ENCODE peak calls at places on chromosomes 16 and 17, in six cellular contexts. C is PC-3, B is GM23338, T is fibroblast of lung, R is hepatocyte, I is H9. Y is an unnamed sample.

GRCh38 chr17:32357615-32358014 is 7.7 kb downstream of the ZNF207 start:
- DNase-seq in T (no peak), C (no peak), I (no peak), R (no peak), B (no peak), Y (no peak)

GRCh38 chr17:82113941-82114340 is 15.9 kb upstream of the FASN start:
- DNase-seq in C (no peak), R (peak; percentile 3), I (peak; percentile 25), B (no peak), T (no peak), Y (no peak)

GRCh38 chr16:84194018-84194417 is 3.1 kb downstream of the ADAD2 start:
- DNase-seq in T (no peak), R (no peak), I (no peak), C (no peak), B (no peak), Y (no peak)

GRCh38 chr16:27920391-27920891 is 143.1 kb downstream of the GSG1L start:
- DNase-seq in I (peak; percentile 83), T (no peak), C (peak; percentile 13), B (peak; percentile 86), R (peak; percentile 19), Y (peak; percentile 15)

GRCh38 chr17:16922386-16923096 is 49.4 kb downstream of the TNFRSF13B start:
- DNase-seq in B (no peak), R (no peak), I (no peak), T (no peak), C (peak; percentile 53), Y (peak; percentile 20)

GRCh38 chr17:78735832-78736525 is 46.1 kb downstream of the CYTH1 start:
- DNase-seq in C (peak; percentile 91), R (peak; percentile 82), B (no peak), T (no peak), I (no peak), Y (peak; percentile 47)

GRCh38 chr17:3817851-3818605 is 17.0 kb upstream of the ITGAE start:
- DNase-seq in T (no peak), I (no peak), R (no peak), C (no peak), B (no peak), Y (no peak)

GRCh38 chr16:3188925-3189825 is 1.2 kb downstream of the OR1F1 start:
- DNase-seq in B (peak; percentile 85), C (peak; percentile 27), I (peak; percentile 84), R (no peak), T (peak; percentile 60), Y (peak; percentile 73)

GRCh38 chr16:24729967-24730815 is 740 bp downstream of the TNRC6A start:
- DNase-seq in B (peak; percentile 51), R (peak; percentile 52), T (peak; percentile 39), I (no peak), C (no peak), Y (peak; percentile 65)

GRCh38 chr16:81526935-81527334 is 82.3 kb downstream of the CMIP start:
- DNase-seq in I (no peak), C (no peak), R (peak; percentile 23), B (no peak), T (peak; percentile 76), Y (peak; percentile 74)

GRCh38 chr17:44872131-44872768 is 24.6 kb downstream of the HIGD1B start:
- DNase-seq in R (no peak), I (no peak), B (no peak), T (no peak), C (peak; percentile 47), Y (peak; percentile 5)

DNA sequence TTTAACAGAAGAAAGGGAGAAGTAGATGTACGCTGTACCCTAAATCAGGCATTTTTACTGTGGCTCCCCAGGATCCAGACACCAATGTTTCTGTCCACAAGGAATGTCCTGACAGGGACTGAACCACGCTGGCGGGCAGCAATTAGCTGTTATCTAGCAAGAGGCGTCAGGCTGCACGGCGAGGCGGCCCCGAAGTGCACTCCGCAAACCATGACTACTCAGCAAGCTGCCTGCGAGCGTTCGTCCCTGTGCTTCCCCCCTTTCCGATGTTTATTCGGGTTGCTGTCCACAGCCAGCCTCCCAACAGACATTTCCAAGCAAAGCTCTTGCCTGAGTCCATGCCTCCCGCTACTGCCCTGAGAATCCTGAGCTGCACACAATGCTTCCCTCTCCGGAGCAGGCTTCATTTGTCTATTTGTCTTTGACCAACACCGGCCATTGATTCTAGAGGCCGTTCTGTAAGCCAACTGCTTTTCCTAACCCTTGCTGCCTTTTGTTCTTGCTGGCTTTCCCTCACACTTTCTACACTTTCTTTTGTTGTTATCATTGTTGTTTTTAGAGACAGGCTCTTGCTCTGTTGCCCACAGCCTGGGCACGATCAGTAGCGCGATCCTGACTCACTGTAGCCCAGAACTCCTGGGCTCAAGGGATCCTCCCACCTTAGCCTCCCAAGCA is 55.5 kb upstream of the CNEP1R1 start:
- DNase-seq in C (no peak), B (peak; percentile 21), I (no peak), R (peak; percentile 54), T (peak; percentile 8), Y (no peak)
- H2AFZ ChIP-seq in C (no peak overlapping the region), B (peak overlapping the region; percentile 96), I (no peak overlapping the region), R (peak overlapping the region; percentile 49), T (no peak overlapping the region), Y (no peak overlapping the region)

DNA sequence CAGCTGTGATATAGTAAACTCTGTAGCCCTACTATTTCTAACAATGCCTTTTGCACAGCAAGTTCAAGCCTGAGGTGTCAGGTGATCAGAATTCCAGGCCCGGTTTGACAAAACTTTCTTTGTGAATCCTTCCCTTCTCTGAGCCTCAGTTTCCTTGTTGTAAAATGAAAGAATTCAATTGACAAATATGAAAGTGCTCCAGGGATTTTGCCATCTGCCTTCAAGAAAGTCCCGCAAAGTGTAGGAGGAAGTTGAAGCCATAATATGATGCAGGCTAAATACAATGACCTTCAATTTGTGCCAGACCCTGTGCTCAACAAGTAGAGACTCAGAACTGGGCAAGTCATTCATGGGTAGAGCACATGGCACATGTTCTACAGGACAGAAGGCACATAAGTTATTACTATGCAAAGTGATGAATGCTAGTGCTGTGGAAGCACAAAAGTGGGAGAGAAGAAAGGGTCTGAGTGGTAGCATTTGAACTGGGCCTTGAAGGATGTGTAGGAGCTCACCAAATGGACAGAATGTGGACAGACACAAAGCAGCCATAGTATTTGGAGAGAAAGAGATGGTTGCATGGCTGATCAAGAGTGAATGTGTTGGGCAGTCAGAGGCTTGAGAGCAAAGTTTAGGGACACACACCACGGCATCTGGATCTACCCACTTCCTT is 2.3 kb upstream of the SCIMP start:
- DNase-seq in R (no peak), I (no peak), B (no peak), T (no peak), C (no peak), Y (no peak)
- H2AFZ ChIP-seq in R (no peak overlapping the region), I (no peak overlapping the region), B (no peak overlapping the region), T (no peak overlapping the region), C (no peak overlapping the region), Y (no peak overlapping the region)

GRCh38 chr17:12965988-12966387 is 51.8 kb downstream of the ELAC2 start:
- DNase-seq in T (no peak), I (no peak), C (no peak), R (no peak), B (no peak), Y (no peak)

GRCh38 chr17:12964840-12965239 is 53.0 kb downstream of the ELAC2 start:
- DNase-seq in I (no peak), R (no peak), B (no peak), T (no peak), C (no peak), Y (no peak)

GRCh38 chr17:12963505-12963904 is 54.3 kb downstream of the ELAC2 start:
- DNase-seq in T (no peak), C (no peak), B (no peak), I (no peak), R (no peak), Y (no peak)

GRCh38 chr17:12966413-12966812 is 51.4 kb downstream of the ELAC2 start:
- DNase-seq in C (no peak), B (no peak), R (no peak), I (no peak), T (no peak), Y (no peak)

DNA sequence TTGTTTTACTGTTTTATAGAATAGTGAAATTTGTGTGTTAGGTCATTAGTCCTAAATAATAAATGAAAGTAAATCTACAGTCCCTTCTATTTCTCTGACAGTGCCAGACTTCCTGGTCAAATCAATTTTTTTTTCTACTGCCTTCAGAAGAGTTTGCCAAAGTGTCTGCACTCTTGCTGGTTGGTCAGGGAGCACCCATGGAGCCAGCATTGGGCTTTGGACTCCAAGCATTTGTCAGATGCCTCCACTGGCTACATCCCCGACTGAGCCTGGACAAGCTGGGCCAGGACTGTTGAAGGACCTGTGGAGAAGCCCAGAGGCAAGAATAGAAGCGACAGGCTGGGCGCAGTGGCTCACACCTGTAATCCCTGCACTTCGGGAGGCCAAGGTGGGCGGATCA is 53.7 kb downstream of the ELAC2 start:
- DNase-seq in R (no peak), T (no peak), I (no peak), C (no peak), B (no peak), Y (no peak)
- H2AFZ ChIP-seq in R (no peak overlapping the region), T (no peak overlapping the region), I (no peak overlapping the region), C (no peak overlapping the region), B (no peak overlapping the region), Y (no peak overlapping the region)

GRCh38 chr17:43645450-43645764 is 16.3 kb downstream of the MEOX1 start:
- DNase-seq in C (no peak), T (no peak), I (no peak), R (no peak), B (peak; percentile 53), Y (no peak)

GRCh38 chr17:43644081-43644480 is 17.6 kb downstream of the MEOX1 start:
- DNase-seq in I (no peak), R (no peak), T (no peak), C (no peak), B (no peak), Y (no peak)

GRCh38 chr17:43641416-43641815 is 20.3 kb downstream of the MEOX1 start:
- DNase-seq in R (no peak), C (no peak), I (no peak), B (no peak), T (no peak), Y (no peak)

GRCh38 chr17:43648916-43649315 is 12.8 kb downstream of the MEOX1 start:
- DNase-seq in I (no peak), R (no peak), C (no peak), B (no peak), T (no peak), Y (no peak)

DNA sequence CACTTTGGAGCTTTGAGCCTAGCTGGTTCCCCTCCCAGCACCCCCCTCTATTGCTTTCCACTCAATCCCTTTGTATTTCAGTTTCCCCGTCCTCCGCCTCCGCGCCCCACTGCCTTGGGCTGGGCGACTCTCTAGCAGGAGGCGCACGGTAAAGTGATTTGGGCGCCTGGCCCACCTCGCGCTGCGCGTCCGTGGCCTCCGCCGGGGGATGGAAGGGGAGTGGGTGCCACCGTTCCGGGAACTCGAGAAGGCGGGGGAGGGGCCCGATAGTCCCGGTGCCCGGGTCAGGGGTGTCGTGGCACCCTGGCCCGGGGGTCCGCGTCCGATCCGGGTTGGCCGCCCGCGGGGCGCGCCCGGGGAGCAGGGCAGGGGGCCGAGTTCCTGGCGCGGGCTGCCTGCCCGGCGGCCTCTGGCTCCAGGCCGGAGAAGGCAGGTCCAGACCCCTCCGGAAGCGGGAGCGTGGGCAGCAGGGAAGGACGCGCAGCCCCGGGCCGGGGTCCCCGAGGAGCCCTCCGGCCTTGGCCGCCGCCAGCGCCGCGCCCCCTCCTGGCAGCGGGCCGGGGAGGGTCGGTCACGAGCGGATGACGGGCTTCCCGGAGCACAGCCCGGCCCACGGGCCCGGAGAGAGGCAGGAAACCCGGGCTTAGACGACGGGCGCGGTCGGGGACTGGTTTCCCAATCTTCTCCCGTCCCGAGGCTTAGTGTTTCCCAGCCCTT is 15.8 kb downstream of the MEOX1 start:
- DNase-seq in R (peak; percentile 71), C (peak; percentile 26), I (no peak), B (peak; percentile 62), T (peak; percentile 30), Y (peak; percentile 71)
- H2AFZ ChIP-seq in R (peak overlapping the region; percentile 81), C (peak overlapping the region; percentile 94), I (no peak overlapping the region), B (peak overlapping the region; percentile 97), T (peak overlapping the region; percentile 21), Y (peak overlapping the region; percentile 65)